ENCODE peak calls at places on chromosome 20, in four cellular contexts. R is MM.1S, J is IMR-90, T is HCT116. P is an unnamed sample. For H3K4me1, the result is how much of the 10 kb centered on the place peaks cover.

GRCh38 chr20:25082498-25082873 is 545 bp upstream of the VSX1 start:
- DNase-seq in R (no peak), J (no peak), T (no peak), P (no peak)

GRCh38 chr20:41219824-41220223 is 82.5 kb downstream of the PLCG1 start:
- DNase-seq in T (no peak), J (no peak), R (no peak), P (no peak)

GRCh38 chr20:57810511-57811372 is 100.9 kb upstream of the PMEPA1 start:
- DNase-seq in J (no peak), T (no peak), R (no peak), P (no peak)

GRCh38 chr20:22663528-22664025 is 79.2 kb upstream of the FOXA2 start:
- DNase-seq in T (no peak), J (no peak), R (no peak), P (no peak)

GRCh38 chr20:57198359-57199072 is 67.9 kb downstream of the BMP7 start:
- DNase-seq in R (no peak), T (no peak), J (no peak), P (no peak)

GRCh38 chr20:51862796-51863195 is 60.5 kb upstream of the SALL4 start:
- DNase-seq in T (no peak), J (peak), R (no peak), P (no peak)

GRCh38 chr20:51732454-51732791 is 35.8 kb downstream of the ATP9A start:
- DNase-seq in T (no peak), R (no peak), J (peak), P (no peak)

GRCh38 chr20:53445276-53445675 is 148.4 kb downstream of the ZNF217 start:
- DNase-seq in J (no peak), R (no peak), T (no peak), P (no peak)

GRCh38 chr20:63172726-63173125 is 43.2 kb downstream of the YTHDF1 start:
- DNase-seq in R (no peak), J (no peak), T (peak), P (no peak)

GRCh38 chr20:51193066-51193772 is 170.3 kb upstream of the KCNG1 start:
- DNase-seq in J (peak), R (no peak), T (no peak), P (no peak)

GRCh38 chr20:53080969-53081871 is 109.1 kb downstream of the TSHZ2 start:
- DNase-seq in T (no peak), R (no peak), J (peak), P (peak)

GRCh38 chr20:24382775-24383174 is 86.7 kb upstream of the SYNDIG1 start:
- DNase-seq in J (no peak), T (no peak), R (no peak), P (no peak)

GRCh38 chr20:25173886-25174308 is 21.6 kb upstream of the ENTPD6 start:
- DNase-seq in T (no peak), J (no peak), R (no peak), P (peak)

GRCh38 chr20:2890743-2891142 is 17.5 kb downstream of the PTPRA start:
- DNase-seq in R (no peak), J (peak), T (no peak), P (no peak)

GRCh38 chr20:62728028-62728780 is 19.6 kb downstream of the NTSR1 start:
- DNase-seq in R (peak), J (no peak), T (no peak), P (no peak)

GRCh38 chr20:3663031-3663701 is at the start of gene GFRA4:
- DNase-seq in R (no peak), J (no peak), T (no peak), P (no peak)

GRCh38 chr20:6616421-6616820 is 151.1 kb upstream of the BMP2 start:
- DNase-seq in R (no peak), J (no peak), T (no peak), P (no peak)

GRCh38 chr20:17680836-17681740 is 954 bp downstream of the RRBP1 start:
- DNase-seq in R (peak), T (no peak), J (peak), P (peak)

GRCh38 chr20:57662313-57663240 is 42.4 kb upstream of the ZBP1 start:
- DNase-seq in T (no peak), J (no peak), R (no peak), P (peak)

GRCh38 chr20:62222972-62223371 is 2.9 kb upstream of the HRH3 start:
- DNase-seq in J (no peak), R (no peak), T (no peak), P (no peak)

GRCh38 chr20:61762208-61762710 is 303.4 kb downstream of the TAF4 start:
- DNase-seq in T (no peak), J (no peak), R (no peak), P (no peak)

GRCh38 chr20:23508896-23509579 is 18.1 kb downstream of the CST8 start:
- DNase-seq in T (no peak), R (no peak), J (no peak), P (no peak)

GRCh38 chr20:56779452-56780143 is 150.5 kb downstream of the TFAP2C start:
- DNase-seq in R (no peak), J (no peak), T (no peak), P (no peak)

GRCh38 chr20:64035066-64035932 is 683 bp upstream of the C20orf204 start:
- DNase-seq in R (no peak), T (no peak), J (no peak), P (no peak)

GRCh38 chr20:42082611-42083010 is 464.4 kb upstream of the CHD6 start:
- DNase-seq in R (peak), J (peak), T (no peak), P (peak)

GRCh38 chr20:57795347-57795697 is 85.5 kb upstream of the PMEPA1 start:
- DNase-seq in T (no peak), R (no peak), J (peak), P (no peak)

GRCh38 chr20:17298169-17298568 is 71.3 kb downstream of the PCSK2 start:
- DNase-seq in T (no peak), J (no peak), R (no peak), P (no peak)

GRCh38 chr20:15889073-15889923 is 684.0 kb downstream of the KIF16B start:
- DNase-seq in T (no peak), R (no peak), J (no peak), P (no peak)

GRCh38 chr20:18811186-18811585 is 2.4 kb upstream of the SCP2D1 start:
- DNase-seq in R (no peak), T (no peak), J (no peak), P (no peak)

GRCh38 chr20:53023717-53024116 is 51.6 kb downstream of the TSHZ2 start:
- DNase-seq in T (no peak), J (no peak), R (no peak), P (no peak)

GRCh38 chr20:36468149-36469000 is 72.9 kb upstream of the MYL9 start:
- DNase-seq in J (no peak), T (no peak), R (no peak), P (peak)
- H3K9ac ChIP-seq in J (no peak), T (no peak), R (no peak), P (peak)

DNA sequence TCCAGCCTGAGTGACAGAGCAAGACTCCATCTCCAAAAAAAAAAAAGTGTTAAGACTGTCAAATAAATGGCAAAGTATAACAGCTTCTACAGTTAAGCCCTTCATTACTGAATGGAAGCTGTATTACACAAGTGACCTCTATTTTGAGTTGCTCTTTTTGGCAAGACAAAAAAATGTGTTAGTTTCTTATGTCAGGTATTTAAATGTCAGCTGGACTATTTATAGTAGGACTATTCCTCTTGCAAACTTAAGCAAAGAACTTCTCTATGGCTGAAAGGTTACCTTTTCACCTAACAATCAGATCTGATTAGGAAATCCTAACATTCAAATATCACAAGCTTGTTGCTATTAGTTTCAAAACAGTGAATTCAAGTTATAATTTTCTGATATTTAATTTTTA is 12.4 kb downstream of the UBE2V1 start:
- DNase-seq in T (no peak), J (no peak), R (no peak), P (no peak)
- H3K4me1 ChIP-seq in T (half or more), J (under half), R (under half), P (under half)

GRCh38 chr20:47358672-47359532 is 2.4 kb upstream of the ZMYND8 start:
- DNase-seq in R (no peak), J (peak), T (peak), P (peak)

GRCh38 chr20:47356220-47356525 is 326 bp downstream of the ZMYND8 start:
- DNase-seq in T (no peak), J (no peak), R (no peak), P (no peak)

GRCh38 chr20:47358052-47358671 is 1.7 kb upstream of the ZMYND8 start:
- DNase-seq in R (no peak), J (no peak), T (no peak), P (no peak)

GRCh38 chr20:47356526-47357295 is at the start of gene ZMYND8:
- DNase-seq in R (peak), T (peak), J (peak), P (peak)

GRCh38 chr20:47357296-47358051 is 975 bp upstream of the ZMYND8 start:
- DNase-seq in R (peak), T (peak), J (peak), P (peak)
- H3K4me3 ChIP-seq in R (peak), T (peak), J (no peak), P (no peak)

GRCh38 chr20:35173576-35174192 is 1.8 kb downstream of the PROCR start:
- DNase-seq in R (no peak), T (no peak), J (no peak), P (no peak)
- H3K9ac ChIP-seq in R (no peak), T (no peak), J (no peak), P (no peak)

GRCh38 chr20:49590163-49591017 is 22.5 kb upstream of the PTGIS start:
- DNase-seq in J (no peak), R (no peak), T (no peak), P (no peak)

GRCh38 chr20:49592120-49592519 is 24.2 kb upstream of the PTGIS start:
- DNase-seq in J (no peak), R (no peak), T (no peak), P (no peak)

GRCh38 chr20:49591217-49591865 is 23.4 kb upstream of the PTGIS start:
- DNase-seq in T (no peak), J (peak), R (no peak), P (no peak)

GRCh38 chr20:49586967-49587587 is 19.1 kb upstream of the PTGIS start:
- DNase-seq in T (no peak), J (peak), R (no peak), P (no peak)

DNA sequence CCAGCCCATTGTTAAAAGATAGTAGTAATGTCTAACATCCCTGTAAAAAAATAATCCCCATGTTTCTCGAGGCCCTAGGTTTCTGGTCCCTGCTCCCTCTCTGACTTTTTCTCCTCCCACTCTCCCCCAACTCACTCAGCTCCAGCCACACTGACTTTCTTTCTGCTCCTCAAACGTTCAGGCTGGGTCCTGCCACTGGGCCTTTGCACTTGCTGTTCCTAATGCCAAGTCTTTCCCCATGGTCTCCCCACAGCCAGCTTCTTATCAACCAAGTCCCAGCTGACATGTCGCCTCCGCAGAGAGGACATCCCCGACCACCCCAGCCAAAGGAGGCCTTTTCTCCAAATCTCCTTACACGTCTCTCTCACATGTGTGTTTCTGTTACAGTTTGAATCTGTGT is 21.8 kb upstream of the PTGIS start:
- DNase-seq in T (no peak), J (no peak), R (no peak), P (no peak)
- H3K4me1 ChIP-seq in T (under half), J (under half), R (under half), P (under half)

GRCh38 chr20:49275634-49276033 is 2.2 kb downstream of the ZNFX1 start:
- DNase-seq in R (no peak), T (no peak), J (no peak), P (no peak)
- H3K4me3 ChIP-seq in R (no peak), T (peak), J (no peak), P (no peak)

GRCh38 chr20:33721391-33722140 is 1.5 kb upstream of the PXMP4 start:
- DNase-seq in J (no peak), T (no peak), R (no peak), P (no peak)

GRCh38 chr20:33724439-33725094 is 4.5 kb upstream of the PXMP4 start:
- DNase-seq in J (no peak), R (no peak), T (no peak), P (no peak)

GRCh38 chr20:33716498-33716897 is 3.6 kb downstream of the PXMP4 start:
- DNase-seq in T (no peak), R (no peak), J (no peak), P (no peak)

GRCh38 chr20:33719989-33720709 is at the start of gene PXMP4:
- DNase-seq in J (peak), R (peak), T (peak), P (peak)

DNA sequence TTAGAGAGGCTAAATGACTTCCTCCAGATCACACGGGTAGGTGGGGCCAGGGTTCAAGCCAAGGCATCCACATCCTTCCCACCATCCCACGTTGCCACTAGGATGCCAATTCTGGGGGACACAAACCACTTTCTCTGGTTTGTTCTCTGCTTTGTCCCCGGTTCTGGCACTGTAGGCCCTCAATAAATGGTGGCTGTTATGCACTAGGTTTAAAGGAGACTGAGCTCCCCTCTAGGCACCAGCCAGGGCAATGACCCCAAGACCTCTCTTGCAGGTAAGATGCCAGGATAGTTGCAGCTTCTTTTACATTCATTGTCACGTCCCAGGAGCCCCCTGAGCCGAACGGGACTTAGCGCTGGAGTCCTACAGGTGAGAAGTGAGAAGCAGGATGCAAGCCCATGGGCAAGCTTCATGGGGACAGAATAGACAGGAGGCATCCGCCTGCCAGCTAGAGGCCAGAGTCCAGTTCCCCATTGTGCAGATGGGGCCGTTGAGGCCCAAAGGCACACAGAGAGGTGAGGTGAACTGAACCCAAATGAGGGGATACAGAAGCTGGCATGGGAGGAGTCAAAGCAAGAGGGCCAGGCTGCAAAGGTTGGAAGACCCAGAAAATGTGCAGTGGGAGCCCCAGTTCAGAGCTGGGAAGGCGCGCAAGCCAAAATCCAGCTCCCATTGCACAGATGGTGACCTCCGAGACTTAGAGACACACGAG is 677 bp downstream of the PXMP4 start:
- DNase-seq in R (no peak), T (no peak), J (no peak), P (peak)
- H3K9ac ChIP-seq in R (peak), T (peak), J (peak), P (peak)

DNA sequence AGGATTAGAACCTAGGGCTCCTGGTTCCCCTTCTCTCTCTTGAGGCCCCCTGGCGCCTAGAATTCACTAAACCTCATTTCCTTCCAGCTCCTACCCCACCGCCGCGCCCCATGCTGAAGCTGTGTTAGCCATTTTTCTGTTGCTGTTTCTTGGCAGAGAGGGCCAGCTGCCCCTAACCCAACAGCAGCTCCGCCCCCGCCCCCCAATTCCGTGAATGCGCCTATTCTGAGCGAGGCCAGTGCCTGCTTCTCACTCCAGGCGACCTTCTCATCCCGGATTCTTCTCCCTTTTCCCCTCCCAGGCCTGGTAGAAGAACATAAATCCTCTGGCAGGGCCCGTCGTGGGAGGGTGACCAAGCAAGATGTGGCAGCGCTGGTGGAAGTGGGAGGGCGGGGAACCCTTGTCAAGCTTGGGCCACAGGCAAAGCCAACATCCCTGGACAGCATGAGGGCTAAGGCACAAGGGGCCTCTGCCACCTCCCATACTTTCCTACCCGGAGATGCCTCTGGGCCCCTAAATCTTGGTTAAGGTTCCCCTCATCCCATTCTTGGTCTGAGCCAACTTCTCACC is 521 bp downstream of the RBPJL start:
- DNase-seq in T (no peak), R (no peak), J (no peak), P (no peak)
- H3K4me1 ChIP-seq in T (under half), R (under half), J (under half), P (under half)

DNA sequence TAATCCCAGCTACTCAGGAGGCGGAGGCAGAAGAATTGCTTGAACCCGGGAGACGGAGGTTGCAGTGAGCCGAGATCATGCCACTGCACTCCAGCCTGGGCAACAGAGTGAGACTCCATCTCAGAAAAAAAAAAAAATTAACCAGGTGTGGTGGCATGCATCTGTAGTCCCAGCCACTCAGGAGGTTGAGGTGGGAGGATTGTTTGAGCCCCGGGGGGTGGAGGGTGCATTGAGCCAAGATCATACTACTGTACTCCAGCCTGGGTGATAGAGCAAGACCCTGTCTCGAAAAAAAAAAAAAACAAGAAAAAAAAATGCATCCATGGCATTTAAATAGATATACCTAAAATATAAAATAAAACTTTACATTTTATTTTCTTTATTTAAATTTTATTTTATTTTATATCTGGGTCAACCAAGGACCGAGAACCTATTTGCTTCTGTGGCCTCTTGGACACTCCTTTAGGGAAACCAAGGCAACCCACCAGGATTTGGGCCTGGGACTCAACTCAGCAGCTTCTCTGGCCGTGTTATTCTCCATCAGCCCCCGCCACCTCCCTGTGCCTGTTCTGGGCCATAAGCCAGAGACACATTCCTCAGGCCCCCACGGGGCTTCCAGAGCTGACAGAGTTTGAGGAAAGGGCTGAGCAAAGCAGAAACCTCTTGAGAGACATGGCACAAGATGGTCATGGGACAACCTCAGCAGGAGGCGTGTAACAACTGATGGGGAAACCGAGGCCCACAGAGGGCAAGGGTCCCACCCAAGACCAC is 6.2 kb downstream of the SNTA1 start:
- DNase-seq in T (no peak), R (no peak), J (peak), P (no peak)
- H3K4me3 ChIP-seq in T (no peak), R (no peak), J (no peak), P (no peak)